ENCODE peak calls at places on chromosomes 7 and 10, in eight cellular contexts. R is stimulated activated CD4-positive, alpha-beta T cell treated with anti-CD3 and anti-CD28 coated beads, Interleukin-2, amount 100 ng/mL, for 24 hours; T is posterior vena cava; K is AG09319; U is left lung; M is renal cortical epithelial cell; S is CD8-positive, alpha-beta T cell; B is activated CD4-positive, alpha-beta memory T cell treated with anti-CD3 and anti-CD28 coated beads, Interleukin-2, amount 10 ng/mL, durations not matched to agents 7 days and 5 days. P is an unnamed sample.
A peak's percentile ranks its signal among the peaks of the same experiment; 100 is the strongest.

GRCh38 chr10:73625004-73625883 is 16.0 kb downstream of the MYOZ1 start:
- DNase-seq in R (peak; percentile 19), T (peak; percentile 79), K (no peak), U (peak; percentile 83), M (peak; percentile 70), S (no peak), B (no peak), P (peak; percentile 72)

GRCh38 chr7:44894881-44895600 is 9.7 kb upstream of the PURB start:
- DNase-seq in R (no peak), T (peak; percentile 19), K (no peak), U (no peak), M (no peak), S (no peak), B (no peak), P (no peak)

GRCh38 chr10:123044391-123044790 is 35.6 kb downstream of the ACADSB start:
- DNase-seq in R (no peak), T (no peak), K (no peak), U (no peak), M (peak; percentile 15), S (no peak), B (no peak), P (no peak)

GRCh38 chr10:71272122-71272771 is 46.8 kb upstream of the SLC29A3 start:
- DNase-seq in R (no peak), T (no peak), K (no peak), U (peak; percentile 59), M (no peak), S (no peak), B (no peak), P (no peak)

GRCh38 chr10:91799580-91799975 is 1.4 kb downstream of the TNKS2 start:
- DNase-seq in R (no peak), T (no peak), K (no peak), U (no peak), M (peak; percentile 51), S (no peak), B (no peak), P (no peak)

GRCh38 chr7:9391221-9391620 is 957.8 kb downstream of the NXPH1 start:
- DNase-seq in R (no peak), T (no peak), K (no peak), U (no peak), M (no peak), S (no peak), B (no peak), P (no peak)

GRCh38 chr10:95485030-95485429 is 76.1 kb downstream of the SORBS1 start:
- DNase-seq in R (no peak), T (no peak), K (no peak), U (no peak), M (no peak), S (no peak), B (no peak), P (no peak)

GRCh38 chr10:4663162-4663992 is 162.6 kb upstream of the AKR1E2 start:
- DNase-seq in R (no peak), T (no peak), K (peak; percentile 95), U (no peak), M (peak; percentile 100), S (no peak), B (no peak), P (peak; percentile 92)

GRCh38 chr7:151342811-151343210 is 1.2 kb downstream of the NUB1 start:
- DNase-seq in R (no peak), T (peak; percentile 58), K (no peak), U (no peak), M (no peak), S (no peak), B (no peak), P (no peak)

GRCh38 chr10:103649654-103650423 is 156.3 kb downstream of the NEURL1 start:
- DNase-seq in R (no peak), T (no peak), K (no peak), U (no peak), M (no peak), S (no peak), B (no peak), P (no peak)

GRCh38 chr7:49823566-49823965 is 50.1 kb downstream of the VWC2 start:
- DNase-seq in R (no peak), T (no peak), K (no peak), U (no peak), M (no peak), S (no peak), B (no peak), P (no peak)

GRCh38 chr10:118112496-118113125 is 65.9 kb upstream of the RAB11FIP2 start:
- DNase-seq in R (no peak), T (no peak), K (no peak), U (peak; percentile 23), M (peak; percentile 67), S (no peak), B (no peak), P (no peak)

GRCh38 chr10:100858258-100858657 is 54.5 kb upstream of the SLF2 start:
- DNase-seq in R (no peak), T (no peak), K (no peak), U (no peak), M (no peak), S (no peak), B (no peak), P (no peak)

GRCh38 chr10:126049741-126050140 is 153.4 kb downstream of the FANK1 start:
- DNase-seq in R (no peak), T (no peak), K (no peak), U (no peak), M (no peak), S (no peak), B (no peak), P (no peak)

GRCh38 chr7:86760236-86760635 is 116.5 kb downstream of the GRM3 start:
- DNase-seq in R (no peak), T (no peak), K (no peak), U (no peak), M (no peak), S (no peak), B (no peak), P (no peak)

GRCh38 chr10:15361131-15361530 is 10.0 kb downstream of the FAM171A1 start:
- DNase-seq in R (no peak), T (no peak), K (no peak), U (no peak), M (no peak), S (no peak), B (no peak), P (no peak)

GRCh38 chr7:154953006-154953684 is 49.8 kb downstream of the PAXIP1 start:
- DNase-seq in R (peak; percentile 79), T (peak; percentile 85), K (peak; percentile 5), U (peak; percentile 83), M (peak; percentile 33), S (peak; percentile 75), B (peak; percentile 63), P (no peak)

GRCh38 chr7:94763268-94763667 is 107.3 kb upstream of the SGCE start:
- DNase-seq in R (no peak), T (no peak), K (peak; percentile 69), U (no peak), M (no peak), S (no peak), B (no peak), P (peak; percentile 76)

GRCh38 chr7:84492565-84493034 is 298.0 kb upstream of the SEMA3A start:
- DNase-seq in R (no peak), T (no peak), K (peak; percentile 69), U (no peak), M (no peak), S (no peak), B (no peak), P (no peak)

GRCh38 chr7:147023390-147023914 is 906.9 kb downstream of the CNTNAP2 start:
- DNase-seq in R (no peak), T (no peak), K (no peak), U (no peak), M (no peak), S (no peak), B (no peak), P (no peak)

GRCh38 chr7:37438879-37439278 is 9.8 kb downstream of the ELMO1 start:
- DNase-seq in R (no peak), T (no peak), K (no peak), U (no peak), M (no peak), S (no peak), B (no peak), P (no peak)

GRCh38 chr7:36265720-36266119 is 112.7 kb downstream of the EEPD1 start:
- DNase-seq in R (no peak), T (no peak), K (no peak), U (no peak), M (no peak), S (no peak), B (no peak), P (peak; percentile 68)

GRCh38 chr7:84975586-84976185 is 211.2 kb downstream of the SEMA3D start:
- DNase-seq in R (no peak), T (no peak), K (no peak), U (no peak), M (peak; percentile 9), S (no peak), B (no peak), P (no peak)

GRCh38 chr7:25216837-25217236 is 11.4 kb downstream of the NPVF start:
- DNase-seq in R (no peak), T (no peak), K (no peak), U (no peak), M (peak; percentile 62), S (no peak), B (no peak), P (no peak)

GRCh38 chr10:75487087-75487784 is 55.8 kb downstream of the LRMDA start:
- DNase-seq in R (no peak), T (no peak), K (no peak), U (no peak), M (no peak), S (no peak), B (no peak), P (no peak)

P was measured in sigmoid colon.